ENCODE peak calls at places on chromosome X, in four cellular contexts. O is left lung, L is MM.1S, K is SK-N-SH. Y is an unnamed sample. For H3K36me3 and H3K27me3, the result is how much of the 10 kb centered on the place peaks cover.

GRCh38 chrX:44234541-44234940 is 108.9 kb downstream of the EFHC2 start:
- DNase-seq in K (no peak), L (no peak), O (no peak), Y (no peak)

GRCh38 chrX:97397371-97397770 is 513.7 kb downstream of the RPA4 start:
- DNase-seq in K (no peak), L (peak), O (no peak), Y (no peak)

GRCh38 chrX:89033723-89034122 is 286.7 kb downstream of the CPXCR1 start:
- DNase-seq in O (no peak), K (no peak), L (no peak), Y (no peak)

GRCh38 chrX:48153769-48154168 is 23.3 kb downstream of the SPACA5B start:
- DNase-seq in O (no peak), K (no peak), L (no peak), Y (no peak)

GRCh38 chrX:106696502-106696901 is 30.0 kb upstream of the RNF128 start:
- DNase-seq in L (no peak), K (no peak), O (no peak), Y (peak)

GRCh38 chrX:113429011-113429410 is 588.4 kb upstream of the AMOT start:
- DNase-seq in L (no peak), K (no peak), O (no peak), Y (no peak)

GRCh38 chrX:80335062-80335830 is 85.0 kb upstream of the TENT5D start:
- DNase-seq in O (peak), L (no peak), K (peak), Y (no peak)

GRCh38 chrX:129230850-129231512 is 292.3 kb downstream of the SMARCA1 start:
- DNase-seq in O (no peak), L (no peak), K (no peak), Y (no peak)

GRCh38 chrX:41024755-41025154 is 60.5 kb upstream of the USP9X start:
- DNase-seq in O (no peak), K (no peak), L (no peak), Y (no peak)

GRCh38 chrX:133698298-133698697 is 283.0 kb upstream of the GPC4 start:
- DNase-seq in O (no peak), L (no peak), K (peak), Y (no peak)

DNA sequence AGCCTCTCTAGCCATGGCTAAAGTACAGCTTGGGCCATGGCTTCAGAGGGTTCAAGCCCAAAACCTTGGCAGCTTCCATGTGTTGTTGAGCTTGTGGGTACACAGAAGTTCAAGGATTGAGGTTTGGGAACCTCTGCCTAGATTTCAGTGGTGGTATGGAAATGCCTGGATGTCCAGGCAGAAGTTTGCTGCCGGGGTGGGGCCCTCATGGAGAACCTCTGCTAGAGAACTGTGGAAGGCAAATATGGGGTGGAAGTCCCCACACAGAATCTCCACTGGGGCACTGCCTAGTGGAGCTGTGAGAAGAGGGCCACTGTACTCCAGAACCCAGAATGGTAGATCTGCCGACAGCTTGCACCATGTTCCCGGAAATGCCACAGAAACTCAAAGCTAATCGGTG is 59.5 kb downstream of the NEXMIF start:
- DNase-seq in O (no peak), K (no peak), L (no peak), Y (no peak)
- H3K4me3 ChIP-seq in O (no peak), K (no peak), L (no peak), Y (no peak)

GRCh38 chrX:16843208-16843909 is 26.8 kb downstream of the RBBP7 start:
- DNase-seq in O (no peak), K (no peak), L (no peak), Y (no peak)

GRCh38 chrX:16845686-16846085 is 24.5 kb downstream of the RBBP7 start:
- DNase-seq in O (no peak), K (no peak), L (no peak), Y (no peak)

GRCh38 chrX:16839224-16839851 is 30.8 kb downstream of the RBBP7 start:
- DNase-seq in K (no peak), O (no peak), L (no peak), Y (no peak)

GRCh38 chrX:16839852-16840460 is 30.2 kb downstream of the RBBP7 start:
- DNase-seq in K (no peak), L (no peak), O (no peak), Y (peak)

DNA sequence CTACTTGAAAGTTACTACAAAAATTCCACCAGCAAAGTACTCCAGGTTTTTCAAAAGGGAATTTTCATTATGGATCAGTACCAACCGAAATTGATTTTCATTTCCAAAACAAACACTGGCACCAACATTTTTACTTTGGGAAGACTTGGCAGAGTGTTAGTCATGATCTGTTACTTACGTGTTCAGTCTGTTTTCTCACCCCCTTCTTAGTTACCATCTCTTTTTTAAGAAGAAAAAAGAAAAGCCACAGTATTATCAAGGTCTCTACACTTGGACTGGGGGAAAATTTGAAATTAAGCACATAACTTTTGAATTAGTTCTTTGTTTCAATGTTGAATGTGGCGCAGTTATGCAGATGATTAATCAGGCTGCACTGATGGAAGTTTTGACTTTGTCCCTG is 27.5 kb downstream of the RBBP7 start:
- DNase-seq in K (no peak), O (no peak), L (no peak), Y (no peak)
- H3K36me3 ChIP-seq in K (half or more), O (under half), L (under half), Y (under half)

GRCh38 chrX:68945603-68946228 is 116.9 kb downstream of the EFNB1 start:
- DNase-seq in K (no peak), O (no peak), L (no peak), Y (peak)

GRCh38 chrX:68944211-68944610 is 115.4 kb downstream of the EFNB1 start:
- DNase-seq in O (no peak), K (no peak), L (no peak), Y (no peak)

GRCh38 chrX:68942797-68943196 is 114.0 kb downstream of the EFNB1 start:
- DNase-seq in O (no peak), K (no peak), L (no peak), Y (no peak)

GRCh38 chrX:68945081-68945602 is 116.3 kb downstream of the EFNB1 start:
- DNase-seq in K (no peak), L (no peak), O (no peak), Y (no peak)

DNA sequence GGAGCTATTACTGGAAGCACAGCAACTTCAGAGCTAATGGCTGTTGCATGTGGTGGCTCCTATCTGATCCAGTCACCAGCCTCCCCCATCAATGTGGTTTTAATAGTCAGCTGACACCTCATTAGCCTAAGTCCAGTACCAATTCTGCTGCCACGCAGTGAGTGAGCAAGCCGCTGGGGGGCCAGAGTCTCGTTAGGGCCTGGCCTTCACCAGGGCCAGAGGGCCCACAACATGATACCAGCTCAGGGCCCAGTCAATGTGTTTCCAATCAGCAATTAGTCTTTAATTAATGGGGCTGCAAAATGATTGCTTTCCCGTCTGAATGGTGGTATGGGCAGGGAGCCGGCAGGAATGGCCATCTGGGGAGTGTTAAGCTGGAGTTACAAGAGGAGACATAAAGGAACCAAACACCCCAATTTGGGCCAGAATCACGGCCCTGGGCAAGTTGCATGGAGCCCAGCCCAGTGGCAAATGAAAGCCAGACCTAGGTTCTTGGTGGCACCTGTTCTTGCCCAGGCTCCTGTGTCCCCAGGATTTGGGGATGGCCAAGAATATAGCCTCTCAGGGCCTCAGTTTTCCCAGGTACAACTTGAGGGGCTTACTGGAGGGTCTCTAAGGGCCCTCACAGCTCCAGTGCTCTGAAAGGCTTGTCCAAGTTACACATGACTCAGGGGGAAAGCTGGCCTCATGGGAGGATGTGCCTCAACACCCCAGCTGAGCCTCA is 119.2 kb downstream of the EFNB1 start:
- DNase-seq in K (peak), O (no peak), L (no peak), Y (no peak)
- H3K27me3 ChIP-seq in K (under half), O (under half), L (under half), Y (under half)

GRCh38 chrX:19670321-19670750 is 155.0 kb upstream of the MAP3K15 start:
- DNase-seq in L (no peak), K (no peak), O (no peak), Y (no peak)
- H3K4me3 ChIP-seq in L (no peak), K (peak), O (no peak), Y (no peak)

GRCh38 chrX:53583571-53583970 is 102.9 kb downstream of the HUWE1 start:
- DNase-seq in O (no peak), K (no peak), L (no peak), Y (no peak)

GRCh38 chrX:53584891-53585290 is 101.6 kb downstream of the HUWE1 start:
- DNase-seq in L (no peak), O (no peak), K (no peak), Y (no peak)

DNA sequence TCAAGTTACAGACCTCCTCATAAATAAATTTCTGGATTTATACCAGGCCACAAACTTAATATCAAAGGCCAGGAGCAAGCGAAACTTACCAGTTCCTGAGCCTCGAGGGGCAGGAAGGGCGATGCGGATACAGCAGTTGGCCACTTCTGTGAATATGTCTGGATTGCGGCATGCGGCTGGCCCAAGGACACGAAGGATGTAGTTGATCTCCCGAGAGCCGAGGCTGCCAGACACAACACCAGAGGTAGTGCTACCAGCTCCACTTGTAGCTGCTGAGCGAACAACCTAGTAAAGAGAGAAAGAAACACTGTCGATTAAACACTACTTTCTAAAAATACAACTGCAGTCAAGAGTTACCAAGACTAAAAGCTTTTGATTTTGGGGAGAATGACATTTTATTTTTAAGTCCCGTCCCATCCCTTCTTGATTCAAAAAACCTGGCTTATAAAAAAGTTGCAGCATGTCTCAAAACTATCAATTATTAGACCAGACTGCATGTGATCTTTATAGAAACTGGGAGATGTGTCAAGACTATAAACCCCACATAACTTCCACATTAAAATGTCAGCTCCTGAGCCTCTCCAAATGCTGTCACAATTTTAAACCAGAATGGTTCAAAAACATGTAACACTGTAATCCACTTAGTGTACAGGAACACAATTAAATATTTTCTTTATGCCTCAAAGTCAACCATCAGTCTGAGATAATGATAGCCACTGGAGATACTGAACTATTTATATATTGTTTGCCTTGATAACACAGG is 105.6 kb downstream of the HUWE1 start:
- DNase-seq in O (no peak), K (no peak), L (no peak), Y (no peak)
- H3K36me3 ChIP-seq in O (under half), K (under half), L (under half), Y (under half)

DNA sequence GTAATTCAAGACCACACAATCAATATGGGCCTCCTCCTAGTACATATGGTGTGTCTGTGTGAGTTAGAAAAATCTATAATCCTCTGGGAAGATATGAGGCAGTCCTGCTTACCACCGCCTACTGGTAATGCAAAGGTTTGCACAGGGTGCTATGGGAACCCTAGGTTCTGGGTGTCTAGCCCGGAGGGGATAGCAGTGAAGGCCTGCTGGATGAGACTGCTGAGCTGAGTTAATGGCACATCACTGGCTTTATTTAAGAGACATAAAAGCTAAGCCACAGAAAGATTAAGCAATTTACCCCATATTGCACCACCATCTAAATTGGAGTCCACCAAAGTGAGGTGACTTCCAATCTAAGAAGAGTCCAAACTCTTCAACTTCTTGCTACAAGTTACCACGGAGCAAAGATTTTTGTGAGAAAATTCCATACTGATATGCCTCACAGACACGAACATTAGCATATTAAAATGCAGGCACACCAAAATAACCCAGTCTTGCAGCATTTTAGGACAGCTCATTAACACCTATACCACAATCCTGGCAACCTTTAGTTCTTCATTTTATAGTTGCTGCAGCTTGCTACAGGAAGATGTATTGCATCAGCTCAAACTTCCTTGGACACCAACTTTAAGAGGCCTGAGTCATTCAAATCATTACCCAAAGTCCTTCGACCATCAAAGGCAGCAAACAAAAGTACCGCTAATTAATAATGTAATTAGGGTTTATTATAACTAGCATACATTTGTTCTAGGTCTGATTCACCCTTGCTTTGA is 13.7 kb downstream of the DGKK start:
- DNase-seq in L (no peak), O (no peak), K (no peak), Y (no peak)
- H3K27me3 ChIP-seq in L (under half), O (under half), K (under half), Y (under half)

GRCh38 chrX:108435261-108435660 is 3.0 kb downstream of the COL4A6 start:
- DNase-seq in L (no peak), O (no peak), K (no peak), Y (no peak)

GRCh38 chrX:108437354-108437753 is 868 bp downstream of the COL4A6 start:
- DNase-seq in L (no peak), O (no peak), K (no peak), Y (no peak)

GRCh38 chrX:108439434-108439883 is at the start of gene COL4A5:
- DNase-seq in L (peak), O (peak), K (no peak), Y (peak)

GRCh38 chrX:108439961-108440696 is 491 bp downstream of the COL4A5 start:
- DNase-seq in L (no peak), O (no peak), K (no peak), Y (peak)

GRCh38 chrX:108437789-108438623 is at the start of gene COL4A6:
- DNase-seq in O (no peak), K (no peak), L (no peak), Y (peak)
- H3K4me3 ChIP-seq in O (peak), K (no peak), L (peak), Y (peak)

GRCh38 chrX:53939127-53939526 is 105.1 kb downstream of the PHF8 start:
- DNase-seq in L (no peak), O (no peak), K (no peak), Y (no peak)
- H3K36me3 ChIP-seq in L (under half), O (under half), K (under half), Y (under half)

GRCh38 chrX:16305187-16305586 is 137.9 kb downstream of the MAGEB17 start:
- DNase-seq in O (no peak), K (no peak), L (no peak), Y (no peak)

GRCh38 chrX:16300831-16301230 is 133.6 kb downstream of the MAGEB17 start:
- DNase-seq in O (no peak), K (no peak), L (no peak), Y (no peak)
- H3K27me3 ChIP-seq in O (under half), K (under half), L (under half), Y (under half)